ENCODE peak calls at places on chromosome 9, in nine cellular contexts. V, I, J, W, K, A, H, B and X are unnamed samples.

GRCh38 chr9:95116820-95117204 is 200.7 kb downstream of the FANCC start:
- DNase-seq in A (no peak), H (peak; percentile 15), V (no peak), K (peak; percentile 68), B (no peak), W (no peak), J (no peak), I (no peak), X (no peak)

GRCh38 chr9:123033352-123033751 is at the start of gene GPR21:
- DNase-seq in B (no peak), A (no peak), I (no peak), K (no peak), J (no peak), W (no peak), V (no peak), H (no peak), X (no peak)

GRCh38 chr9:101433229-101433628 is 2.3 kb downstream of the ALDOB start:
- DNase-seq in B (no peak), J (no peak), I (no peak), V (no peak), A (no peak), W (no peak), H (no peak), K (no peak), X (no peak)

GRCh38 chr9:16715404-16715803 is 155.1 kb downstream of the BNC2 start:
- DNase-seq in I (peak; percentile 73), A (no peak), H (no peak), J (no peak), W (no peak), V (no peak), B (no peak), K (no peak), X (no peak)

GRCh38 chr9:137270929-137271695 is 6.4 kb upstream of the TOR4A start:
- DNase-seq in K (no peak), H (no peak), I (no peak), A (no peak), B (no peak), V (no peak), J (no peak), W (no peak), X (no peak)

GRCh38 chr9:129607026-129607397 is 13.9 kb downstream of the C9orf50 start:
- DNase-seq in B (no peak), V (no peak), A (no peak), W (no peak), I (no peak), J (no peak), K (no peak), H (no peak), X (no peak)

GRCh38 chr9:3698531-3698930 is 172.7 kb upstream of the RFX3 start:
- DNase-seq in W (no peak), K (no peak), V (no peak), H (no peak), I (no peak), B (no peak), J (no peak), A (no peak), X (no peak)

GRCh38 chr9:76269789-76270188 is 124.4 kb downstream of the RFK start:
- DNase-seq in H (no peak), B (no peak), A (no peak), J (no peak), I (peak; percentile 60), K (no peak), W (no peak), V (no peak), X (no peak)

GRCh38 chr9:4344946-4345345 is 45.1 kb upstream of the GLIS3 start:
- DNase-seq in K (no peak), J (no peak), A (no peak), W (no peak), B (no peak), V (no peak), H (no peak), I (no peak), X (no peak)

GRCh38 chr9:103898550-103898949 is 195.6 kb upstream of the SMC2 start:
- DNase-seq in A (no peak), H (no peak), I (no peak), J (no peak), B (no peak), V (no peak), K (no peak), W (no peak), X (no peak)

GRCh38 chr9:103899836-103900235 is 194.3 kb upstream of the SMC2 start:
- DNase-seq in B (no peak), H (no peak), A (no peak), K (no peak), W (no peak), I (no peak), J (no peak), V (no peak), X (no peak)

GRCh38 chr9:103889989-103890388 is 204.1 kb upstream of the SMC2 start:
- DNase-seq in A (no peak), J (no peak), K (no peak), B (no peak), H (no peak), I (no peak), V (no peak), W (no peak), X (no peak)

GRCh38 chr9:103894184-103894583 is 199.9 kb upstream of the SMC2 start:
- DNase-seq in B (no peak), H (no peak), J (no peak), V (no peak), W (no peak), I (no peak), K (no peak), A (no peak), X (no peak)
- TF ChIP-seq POLR2A in B (no peak), H (no peak), J (no peak), V (no peak), W (no peak), I (no peak), K (no peak), A (no peak), X (no peak)

DNA sequence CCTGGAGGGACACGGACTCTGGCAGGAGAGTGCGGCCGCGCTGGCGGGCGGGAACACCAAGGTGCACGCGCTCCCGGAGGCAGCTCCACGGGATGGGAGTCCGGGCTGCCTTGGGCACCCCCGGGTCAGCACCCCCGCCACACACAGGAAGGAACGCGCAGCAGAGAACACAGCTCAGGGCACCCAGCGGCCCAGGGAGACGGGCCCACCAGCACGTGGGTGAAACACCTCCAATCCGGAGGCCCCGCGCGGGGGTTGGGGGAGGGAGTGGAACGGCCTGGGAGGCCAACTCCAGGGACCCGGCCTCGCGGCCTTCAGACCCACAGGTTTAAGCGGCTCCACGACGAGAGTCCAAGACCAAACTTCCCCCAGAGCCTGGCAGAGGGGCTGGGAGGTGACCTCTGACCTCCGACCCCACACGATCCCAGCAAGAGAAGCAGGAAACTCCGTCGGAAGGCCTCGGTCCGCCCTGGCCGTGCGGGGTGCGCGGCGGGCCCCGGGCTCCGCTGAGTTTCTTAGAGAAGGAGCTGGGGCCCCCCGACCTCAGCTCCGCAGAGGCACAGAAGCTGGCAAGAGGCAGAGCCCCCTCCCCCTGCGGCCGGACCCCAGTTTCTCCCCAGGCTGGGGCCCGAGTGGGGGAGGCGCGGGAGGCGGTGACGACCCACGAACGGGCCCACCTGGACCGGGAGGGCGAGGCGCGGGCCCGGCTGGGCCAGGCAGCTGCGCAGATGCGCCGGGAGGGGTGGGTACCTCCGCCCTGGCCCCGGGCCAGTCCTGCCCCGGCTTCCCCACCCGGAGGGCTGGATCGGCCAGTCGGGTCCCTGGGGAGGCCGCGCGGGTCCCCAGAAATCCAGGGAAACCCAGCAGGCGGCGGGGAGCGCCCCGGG is 851 bp downstream of the NACC2 start:
- DNase-seq in V (peak; percentile 84), B (peak; percentile 41), H (peak; percentile 75), A (no peak), W (peak; percentile 78), I (peak; percentile 31), K (peak; percentile 96), J (peak; percentile 84), X (peak; percentile 99)
- TF ChIP-seq POLR2A in V (no peak), B (no peak), H (peak; percentile 52), A (no peak), W (peak; percentile 11), I (no peak), K (no peak), J (peak; percentile 37), X (no peak)

DNA sequence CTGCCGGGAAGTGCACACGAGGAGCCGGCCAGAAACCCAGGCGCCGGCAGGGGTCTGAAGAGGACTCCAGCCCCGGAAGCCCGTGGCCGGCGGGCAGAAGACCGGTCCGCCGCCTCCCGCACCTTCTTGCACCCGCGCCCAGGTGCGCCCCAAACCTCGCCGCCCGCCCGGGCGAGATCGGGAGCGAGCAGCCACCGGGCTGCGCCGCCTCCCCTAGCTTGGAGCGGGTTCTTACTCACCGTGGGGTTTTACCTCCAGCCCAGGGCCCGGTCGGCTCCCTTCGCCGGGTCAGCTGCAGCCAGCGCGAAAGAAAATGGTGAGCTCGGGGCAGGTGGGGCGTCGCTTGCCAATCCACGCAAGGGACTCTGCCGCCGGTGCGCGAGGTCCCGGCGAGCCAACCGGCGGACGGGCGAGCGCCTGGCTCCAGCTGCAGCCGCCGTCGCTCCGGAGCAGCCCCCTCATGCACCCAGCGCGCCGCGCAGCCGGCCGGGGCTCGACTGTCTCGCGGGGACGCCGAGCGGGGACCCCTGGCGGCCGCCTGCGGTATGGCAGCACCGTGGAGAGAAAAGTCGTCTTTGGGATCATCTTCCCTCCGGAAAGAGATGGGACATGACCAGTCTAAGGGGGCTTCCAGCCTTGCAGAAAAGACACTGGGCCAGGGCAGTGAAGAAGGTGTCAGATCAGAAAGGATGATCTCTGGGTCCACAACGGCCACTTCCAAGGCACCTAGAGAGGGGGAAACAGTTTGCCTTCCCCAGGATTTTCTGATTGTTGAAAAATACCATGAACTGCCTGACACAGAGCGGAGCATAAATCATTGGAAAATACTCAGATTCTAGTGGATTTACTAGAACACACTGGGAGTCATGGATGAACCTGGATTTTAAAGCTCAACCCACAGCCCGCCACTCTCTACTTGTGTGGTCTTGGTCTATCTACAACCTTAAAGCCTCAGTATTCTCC is at the start of gene MOB3B:
- DNase-seq in B (peak; percentile 74), A (peak; percentile 74), H (peak; percentile 82), J (peak; percentile 85), V (peak; percentile 90), W (peak; percentile 90), K (peak; percentile 97), I (peak; percentile 50), X (peak; percentile 74)
- TF ChIP-seq POLR2A in B (no peak), A (no peak), H (no peak), J (peak; percentile 59), V (no peak), W (peak; percentile 44), K (no peak), I (no peak), X (no peak)

GRCh38 chr9:87787735-87788134 is 61.8 kb downstream of the CTSL start:
- DNase-seq in V (no peak), K (no peak), J (no peak), B (no peak), I (no peak), H (no peak), W (no peak), A (no peak), X (no peak)

GRCh38 chr9:87796232-87796631 is 70.3 kb downstream of the CTSL start:
- DNase-seq in W (no peak), J (no peak), I (no peak), A (no peak), K (no peak), B (no peak), H (no peak), V (no peak), X (no peak)

GRCh38 chr9:87793292-87793691 is 67.4 kb downstream of the CTSL start:
- DNase-seq in B (no peak), H (no peak), K (no peak), I (peak; percentile 87), J (no peak), W (no peak), A (no peak), V (no peak), X (peak; percentile 79)

GRCh38 chr9:87795178-87795577 is 69.3 kb downstream of the CTSL start:
- DNase-seq in J (no peak), A (no peak), H (no peak), B (no peak), V (no peak), I (no peak), K (no peak), W (no peak), X (no peak)

GRCh38 chr9:87792831-87793288 is 66.9 kb downstream of the CTSL start:
- DNase-seq in W (no peak), A (no peak), B (no peak), V (peak; percentile 85), I (peak; percentile 43), H (peak; percentile 20), J (no peak), K (peak; percentile 93), X (peak; percentile 94)
- TF ChIP-seq POLR2A in W (no peak), A (no peak), B (no peak), V (no peak), I (no peak), H (no peak), J (no peak), K (no peak), X (no peak)